ENCODE peak calls at places on chromosomes 7 and 10, in eight cellular contexts. X, Q, V, K, G, F, B and H are unnamed samples.

GRCh38 chr10:122510736-122511135 is 49.4 kb downstream of the HTRA1 start:
- DNase-seq in X (no peak), Q (no peak), V (no peak), K (no peak), G (no peak), F (no peak), B (no peak), H (no peak)

GRCh38 chr10:21191512-21191911 is 294.4 kb upstream of the NEBL start:
- DNase-seq in X (no peak), Q (no peak), V (no peak), K (no peak), G (no peak), F (no peak), B (no peak), H (no peak)

GRCh38 chr10:112689327-112689726 is 242.3 kb downstream of the VTI1A start:
- DNase-seq in X (no peak), Q (no peak), V (peak; percentile 64), K (peak; percentile 17), G (no peak), F (no peak), B (no peak), H (peak; percentile 78)

GRCh38 chr10:16195178-16195769 is 241.5 kb upstream of the PTER start:
- DNase-seq in X (no peak), Q (no peak), V (no peak), K (no peak), G (no peak), F (no peak), B (no peak), H (no peak)

GRCh38 chr10:130018253-130018652 is 54.2 kb upstream of the EBF3 start:
- DNase-seq in X (no peak), Q (no peak), V (no peak), K (no peak), G (no peak), F (no peak), B (no peak), H (no peak)

GRCh38 chr7:102467581-102468415 is 3.0 kb downstream of the LRWD1 start:
- DNase-seq in X (no peak), Q (no peak), V (no peak), K (no peak), G (no peak), F (no peak), B (no peak), H (no peak)

GRCh38 chr7:83452256-83452655 is 196.7 kb downstream of the SEMA3E start:
- DNase-seq in X (no peak), Q (no peak), V (peak; percentile 29), K (no peak), G (no peak), F (no peak), B (no peak), H (peak; percentile 49)

GRCh38 chr10:130112821-130113220 is 2.2 kb upstream of the C10orf143 start:
- DNase-seq in X (no peak), Q (no peak), V (no peak), K (no peak), G (no peak), F (no peak), B (no peak), H (no peak)

GRCh38 chr10:125128397-125129075 is 31.8 kb downstream of the CTBP2 start:
- DNase-seq in X (no peak), Q (no peak), V (no peak), K (no peak), G (no peak), F (no peak), B (no peak), H (no peak)

GRCh38 chr10:125132331-125132730 is 28.0 kb downstream of the CTBP2 start:
- DNase-seq in X (no peak), Q (no peak), V (peak; percentile 56), K (no peak), G (no peak), F (no peak), B (no peak), H (no peak)

GRCh38 chr10:125130260-125130659 is 30.1 kb downstream of the CTBP2 start:
- DNase-seq in X (no peak), Q (no peak), V (no peak), K (no peak), G (no peak), F (no peak), B (no peak), H (no peak)

GRCh38 chr10:125129076-125129458 is 31.3 kb downstream of the CTBP2 start:
- DNase-seq in X (no peak), Q (no peak), V (no peak), K (no peak), G (no peak), F (no peak), B (no peak), H (no peak)

DNA sequence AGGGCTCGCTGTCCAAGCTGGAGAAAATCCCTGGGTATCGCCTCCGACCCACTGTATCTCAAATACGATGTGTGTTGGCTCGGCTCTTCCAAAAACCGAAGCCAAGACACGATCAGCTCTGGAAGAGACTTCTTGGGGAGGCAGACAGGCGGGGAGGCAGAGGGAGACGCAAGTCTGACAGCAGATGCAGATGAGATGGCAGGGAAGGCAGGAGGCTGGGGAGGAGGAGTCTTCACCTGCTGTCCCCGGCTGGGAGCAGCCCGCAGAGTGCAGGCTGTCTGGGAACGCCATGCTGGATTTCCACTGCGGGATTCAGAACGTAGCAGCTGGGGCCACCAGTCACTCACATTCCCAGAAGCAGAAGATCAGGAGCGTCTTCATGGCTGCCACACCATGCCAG is 29.5 kb downstream of the CTBP2 start:
- DNase-seq in X (no peak), Q (no peak), V (no peak), K (no peak), G (no peak), F (no peak), B (no peak), H (no peak)
- H3K4me1 ChIP-seq in X (peaks cover 25% of the 10 kb centered on the region), Q (peaks cover 62% of the 10 kb centered on the region), V (peaks cover 39% of the 10 kb centered on the region), K (no peaks in the 10 kb centered on the region), G (peaks cover 16% of the 10 kb centered on the region), F (no peaks in the 10 kb centered on the region), B (peaks cover 20% of the 10 kb centered on the region), H (no peaks in the 10 kb centered on the region)

GRCh38 chr10:24503627-24504320 is 219.9 kb downstream of the ARHGAP21 start:
- DNase-seq in X (peak; percentile 28), Q (no peak), V (peak; percentile 56), K (peak; percentile 37), G (no peak), F (no peak), B (peak; percentile 5), H (peak; percentile 42)
- H3K36me3 ChIP-seq in X (no peaks in the 10 kb centered on the region), Q (peaks cover 3% of the 10 kb centered on the region), V (no peaks in the 10 kb centered on the region), K (no peaks in the 10 kb centered on the region), G (peaks cover 6% of the 10 kb centered on the region), F (no peaks in the 10 kb centered on the region), B (peaks cover 15% of the 10 kb centered on the region), H (no peaks in the 10 kb centered on the region)

GRCh38 chr7:87218941-87219544 is 489 bp downstream of the TMEM243 start:
- DNase-seq in X (no peak), Q (no peak), V (peak; percentile 61), K (peak; percentile 14), G (peak; percentile 90), F (peak; percentile 47), B (no peak), H (peak; percentile 65)

GRCh38 chr7:87220026-87220733 is 648 bp upstream of the TMEM243 start:
- DNase-seq in X (no peak), Q (peak; percentile 9), V (peak; percentile 90), K (peak; percentile 71), G (peak; percentile 91), F (peak; percentile 89), B (no peak), H (peak; percentile 84)

GRCh38 chr7:87219545-87220025 is at the start of gene TMEM243:
- DNase-seq in X (no peak), Q (peak; percentile 13), V (peak; percentile 67), K (peak; percentile 51), G (peak; percentile 93), F (peak; percentile 90), B (no peak), H (peak; percentile 42)

GRCh38 chr7:87216701-87217508 is 2.6 kb downstream of the TMEM243 start:
- DNase-seq in X (no peak), Q (no peak), V (no peak), K (no peak), G (no peak), F (peak; percentile 81), B (no peak), H (no peak)

DNA sequence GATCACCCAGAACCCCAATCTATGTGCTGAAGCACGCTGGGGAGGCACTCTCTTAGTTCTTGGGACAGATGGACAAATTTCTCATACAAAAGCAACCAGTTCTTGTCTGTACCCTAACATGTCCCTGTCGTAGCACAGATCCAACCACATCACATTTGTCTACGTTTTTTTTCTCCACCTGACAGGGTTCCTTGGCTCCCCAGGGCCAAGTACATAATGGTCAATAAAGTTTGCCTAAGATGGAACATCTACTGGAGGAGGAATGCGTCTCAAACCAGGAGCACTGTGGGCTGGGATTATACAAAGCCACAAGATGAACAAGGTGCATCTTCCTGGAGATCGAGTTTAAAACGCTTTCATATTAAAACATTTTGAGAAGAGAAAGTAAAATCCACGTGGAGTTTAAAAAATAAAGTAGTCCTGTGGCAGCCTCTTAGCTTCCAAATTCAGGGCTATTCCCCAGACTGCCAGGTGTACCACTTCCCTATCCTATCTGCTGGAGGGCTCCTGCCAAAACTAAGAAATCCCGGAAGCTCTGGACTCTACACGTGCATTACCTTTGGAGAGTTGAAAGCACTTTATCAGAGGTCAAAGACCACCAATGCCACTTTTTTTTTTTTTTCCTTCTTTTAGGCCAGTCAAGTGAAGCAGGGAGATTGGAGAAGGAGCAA is 1.4 kb downstream of the TMEM243 start:
- DNase-seq in X (no peak), Q (no peak), V (no peak), K (no peak), G (no peak), F (no peak), B (no peak), H (no peak)
- H3K4me3 ChIP-seq in X (peak overlapping the region; percentile 72), Q (peak overlapping the region; percentile 93), V (no peak overlapping the region), K (no peak overlapping the region), G (peak overlapping the region; percentile 92), F (peak overlapping the region; percentile 90), B (peak overlapping the region; percentile 87), H (peak overlapping the region; percentile 72)

GRCh38 chr7:1529383-1530116 is 952 bp upstream of the MAFK start:
- DNase-seq in X (no peak), Q (no peak), V (no peak), K (no peak), G (no peak), F (no peak), B (no peak), H (no peak)

GRCh38 chr7:1523838-1524237 is 6.7 kb upstream of the MAFK start:
- DNase-seq in X (no peak), Q (no peak), V (no peak), K (no peak), G (no peak), F (no peak), B (no peak), H (no peak)

GRCh38 chr7:1525409-1525808 is 5.1 kb upstream of the MAFK start:
- DNase-seq in X (no peak), Q (no peak), V (no peak), K (no peak), G (no peak), F (no peak), B (no peak), H (no peak)

GRCh38 chr7:1523208-1523607 is 7.3 kb upstream of the MAFK start:
- DNase-seq in X (no peak), Q (no peak), V (no peak), K (no peak), G (no peak), F (no peak), B (no peak), H (no peak)

DNA sequence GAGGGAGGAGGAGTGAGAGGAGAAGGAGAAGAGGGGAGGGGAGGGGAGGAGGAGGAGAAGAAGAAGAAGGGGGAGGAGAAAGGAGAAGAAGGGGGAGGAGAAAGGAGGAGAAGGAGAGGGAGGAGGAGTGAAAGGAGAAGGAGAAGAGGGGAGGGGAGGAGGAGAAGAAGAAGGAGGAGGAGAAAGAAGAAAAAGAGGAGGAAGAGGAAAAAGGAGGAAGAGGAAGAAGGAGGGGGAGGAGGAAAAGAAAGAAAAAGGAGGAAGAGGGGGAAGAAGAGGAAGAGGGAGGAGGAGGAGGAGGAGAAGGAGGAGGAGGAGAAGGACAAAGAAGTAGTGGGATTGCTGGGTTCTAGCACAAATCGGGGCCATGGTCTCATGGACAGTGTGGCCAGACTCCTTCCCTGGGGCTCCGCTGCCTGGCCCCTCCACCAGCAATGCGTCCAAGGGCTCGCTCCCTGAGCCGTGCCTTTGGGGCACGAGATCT is 4.2 kb upstream of the MAFK start:
- DNase-seq in X (no peak), Q (no peak), V (no peak), K (no peak), G (no peak), F (no peak), B (no peak), H (no peak)
- H3K4me1 ChIP-seq in X (peaks cover 14% of the 10 kb centered on the region), Q (peaks cover 6% of the 10 kb centered on the region), V (no peaks in the 10 kb centered on the region), K (peaks cover 2% of the 10 kb centered on the region), G (peaks cover 5% of the 10 kb centered on the region), F (no peaks in the 10 kb centered on the region), B (peaks cover 14% of the 10 kb centered on the region), H (no peaks in the 10 kb centered on the region)